ENCODE peak calls at places on chromosomes 12 and 14, in nine cellular contexts. One of them, this sample, is unnamed.

GRCh38 chr14:86780461-86780860 is 1212.5 kb downstream of the GALC start:
- DNase-seq in LNCaP clone FGC: no peak
- DNase-seq in bronchial epithelial cell: no peak
- DNase-seq in psoas muscle: no peak
- DNase-seq in cardiac muscle cell: no peak
- DNase-seq in epithelial cell of esophagus: no peak
- DNase-seq in A549: no peak
- DNase-seq in NB4: no peak
- DNase-seq in choroid plexus epithelial cell: no peak
- DNase-seq in this sample: no peak

GRCh38 chr14:95257521-95257920 is 62.2 kb downstream of the CLMN start:
- DNase-seq in LNCaP clone FGC: no peak
- DNase-seq in bronchial epithelial cell: no peak
- DNase-seq in psoas muscle: no peak
- DNase-seq in cardiac muscle cell: no peak
- DNase-seq in epithelial cell of esophagus: no peak
- DNase-seq in A549: no peak
- DNase-seq in NB4: no peak
- DNase-seq in choroid plexus epithelial cell: no peak
- DNase-seq in this sample: no peak

GRCh38 chr12:111443586-111443985 is 37.9 kb downstream of the SH2B3 start:
- DNase-seq in LNCaP clone FGC: no peak
- DNase-seq in bronchial epithelial cell: peak
- DNase-seq in psoas muscle: no peak
- DNase-seq in cardiac muscle cell: no peak
- DNase-seq in epithelial cell of esophagus: peak
- DNase-seq in A549: no peak
- DNase-seq in NB4: peak
- DNase-seq in choroid plexus epithelial cell: peak
- DNase-seq in this sample: peak

GRCh38 chr14:92495041-92495440 is 18.5 kb upstream of the RIN3 start:
- DNase-seq in LNCaP clone FGC: no peak
- DNase-seq in bronchial epithelial cell: peak
- DNase-seq in psoas muscle: no peak
- DNase-seq in cardiac muscle cell: peak
- DNase-seq in epithelial cell of esophagus: peak
- DNase-seq in A549: peak
- DNase-seq in NB4: peak
- DNase-seq in choroid plexus epithelial cell: peak
- DNase-seq in this sample: peak

GRCh38 chr14:47948981-47949380 is 273.6 kb upstream of the MDGA2 start:
- DNase-seq in LNCaP clone FGC: no peak
- DNase-seq in bronchial epithelial cell: no peak
- DNase-seq in psoas muscle: no peak
- DNase-seq in cardiac muscle cell: no peak
- DNase-seq in epithelial cell of esophagus: no peak
- DNase-seq in A549: no peak
- DNase-seq in NB4: no peak
- DNase-seq in choroid plexus epithelial cell: no peak
- DNase-seq in this sample: no peak

GRCh38 chr12:9999016-9999415 is at the start of gene CLEC1B:
- DNase-seq in LNCaP clone FGC: no peak
- DNase-seq in bronchial epithelial cell: no peak
- DNase-seq in psoas muscle: no peak
- DNase-seq in cardiac muscle cell: no peak
- DNase-seq in epithelial cell of esophagus: no peak
- DNase-seq in A549: no peak
- DNase-seq in NB4: no peak
- DNase-seq in choroid plexus epithelial cell: no peak
- DNase-seq in this sample: no peak

GRCh38 chr14:22500525-22500924 is 88.5 kb downstream of the DAD1 start:
- DNase-seq in LNCaP clone FGC: no peak
- DNase-seq in bronchial epithelial cell: no peak
- DNase-seq in psoas muscle: no peak
- DNase-seq in cardiac muscle cell: no peak
- DNase-seq in epithelial cell of esophagus: no peak
- DNase-seq in A549: no peak
- DNase-seq in NB4: no peak
- DNase-seq in choroid plexus epithelial cell: no peak
- DNase-seq in this sample: no peak

GRCh38 chr12:87413784-87414183 is 615.4 kb downstream of the C12orf50 start:
- DNase-seq in LNCaP clone FGC: no peak
- DNase-seq in bronchial epithelial cell: no peak
- DNase-seq in psoas muscle: no peak
- DNase-seq in cardiac muscle cell: peak
- DNase-seq in epithelial cell of esophagus: peak
- DNase-seq in A549: no peak
- DNase-seq in NB4: no peak
- DNase-seq in choroid plexus epithelial cell: peak
- DNase-seq in this sample: peak

GRCh38 chr14:91246051-91246852 is 1.7 kb upstream of the GPR68 start:
- DNase-seq in LNCaP clone FGC: no peak
- DNase-seq in bronchial epithelial cell: no peak
- DNase-seq in psoas muscle: no peak
- DNase-seq in cardiac muscle cell: no peak
- DNase-seq in epithelial cell of esophagus: no peak
- DNase-seq in A549: no peak
- DNase-seq in NB4: no peak
- DNase-seq in choroid plexus epithelial cell: no peak
- DNase-seq in this sample: no peak

GRCh38 chr12:105706321-105706972 is 376.0 kb downstream of the C12orf75 start:
- DNase-seq in LNCaP clone FGC: no peak
- DNase-seq in bronchial epithelial cell: peak
- DNase-seq in psoas muscle: peak
- DNase-seq in cardiac muscle cell: no peak
- DNase-seq in epithelial cell of esophagus: peak
- DNase-seq in A549: no peak
- DNase-seq in NB4: no peak
- DNase-seq in choroid plexus epithelial cell: peak
- DNase-seq in this sample: peak

GRCh38 chr14:69571879-69572633 is 2.6 kb downstream of the CCDC177 start:
- DNase-seq in LNCaP clone FGC: peak
- DNase-seq in bronchial epithelial cell: peak
- DNase-seq in psoas muscle: peak
- DNase-seq in cardiac muscle cell: peak
- DNase-seq in epithelial cell of esophagus: peak
- DNase-seq in A549: peak
- DNase-seq in NB4: peak
- DNase-seq in choroid plexus epithelial cell: peak
- DNase-seq in this sample: no peak

GRCh38 chr12:27705263-27705662 is 5.4 kb upstream of the MRPS35 start:
- DNase-seq in LNCaP clone FGC: no peak
- DNase-seq in bronchial epithelial cell: no peak
- DNase-seq in psoas muscle: no peak
- DNase-seq in cardiac muscle cell: no peak
- DNase-seq in epithelial cell of esophagus: no peak
- DNase-seq in A549: no peak
- DNase-seq in NB4: peak
- DNase-seq in choroid plexus epithelial cell: no peak
- DNase-seq in this sample: no peak
- TF ChIP-seq CTCF in LNCaP clone FGC: no peak
- TF ChIP-seq CTCF in bronchial epithelial cell: no peak
- TF ChIP-seq CTCF in psoas muscle: no peak
- TF ChIP-seq CTCF in cardiac muscle cell: no peak
- TF ChIP-seq CTCF in epithelial cell of esophagus: no peak
- TF ChIP-seq CTCF in A549: no peak
- TF ChIP-seq CTCF in NB4: no peak
- TF ChIP-seq CTCF in choroid plexus epithelial cell: no peak
- TF ChIP-seq CTCF in this sample: no peak

DNA sequence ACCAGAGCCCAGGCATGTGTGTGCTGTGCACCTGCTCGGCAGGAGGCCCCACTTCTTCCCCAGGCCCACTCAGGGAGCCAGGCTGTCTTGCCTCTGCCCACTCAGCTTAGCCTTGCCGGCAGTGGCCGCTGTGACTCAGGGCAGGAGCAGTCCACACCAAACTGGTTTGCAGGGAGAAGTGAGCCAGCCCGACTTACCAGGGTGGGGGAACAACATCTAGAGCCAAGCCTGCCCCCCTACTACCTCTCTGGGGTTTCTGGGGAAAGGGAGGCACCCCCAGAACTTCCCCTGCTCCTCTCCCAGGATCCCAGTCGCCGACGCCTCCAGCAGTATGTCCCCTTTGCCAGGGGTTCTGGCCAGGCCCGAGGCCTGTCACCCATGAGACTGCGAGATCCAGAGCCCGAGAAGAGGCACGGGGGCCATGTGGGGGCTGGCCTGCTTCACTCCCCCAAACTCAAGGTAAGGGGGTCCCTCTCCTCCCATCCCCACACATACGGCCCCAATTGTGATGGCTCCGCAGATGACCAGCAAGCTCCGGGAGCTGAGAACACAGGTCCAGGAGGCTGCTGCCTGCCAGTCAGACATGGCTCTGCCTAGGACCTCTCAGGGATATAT is 3.0 kb downstream of the PLEKHG6 start:
- DNase-seq in LNCaP clone FGC: no peak
- DNase-seq in bronchial epithelial cell: peak
- DNase-seq in psoas muscle: no peak
- DNase-seq in cardiac muscle cell: no peak
- DNase-seq in epithelial cell of esophagus: peak
- DNase-seq in A549: no peak
- DNase-seq in NB4: no peak
- DNase-seq in choroid plexus epithelial cell: no peak
- DNase-seq in this sample: no peak
- H3K4me3 ChIP-seq in LNCaP clone FGC: no peak
- H3K4me3 ChIP-seq in bronchial epithelial cell: no peak
- H3K4me3 ChIP-seq in psoas muscle: no peak
- H3K4me3 ChIP-seq in cardiac muscle cell: no peak
- H3K4me3 ChIP-seq in epithelial cell of esophagus: no peak
- H3K4me3 ChIP-seq in A549: no peak
- H3K4me3 ChIP-seq in NB4: no peak
- H3K4me3 ChIP-seq in choroid plexus epithelial cell: no peak
- H3K4me3 ChIP-seq in this sample: no peak

DNA sequence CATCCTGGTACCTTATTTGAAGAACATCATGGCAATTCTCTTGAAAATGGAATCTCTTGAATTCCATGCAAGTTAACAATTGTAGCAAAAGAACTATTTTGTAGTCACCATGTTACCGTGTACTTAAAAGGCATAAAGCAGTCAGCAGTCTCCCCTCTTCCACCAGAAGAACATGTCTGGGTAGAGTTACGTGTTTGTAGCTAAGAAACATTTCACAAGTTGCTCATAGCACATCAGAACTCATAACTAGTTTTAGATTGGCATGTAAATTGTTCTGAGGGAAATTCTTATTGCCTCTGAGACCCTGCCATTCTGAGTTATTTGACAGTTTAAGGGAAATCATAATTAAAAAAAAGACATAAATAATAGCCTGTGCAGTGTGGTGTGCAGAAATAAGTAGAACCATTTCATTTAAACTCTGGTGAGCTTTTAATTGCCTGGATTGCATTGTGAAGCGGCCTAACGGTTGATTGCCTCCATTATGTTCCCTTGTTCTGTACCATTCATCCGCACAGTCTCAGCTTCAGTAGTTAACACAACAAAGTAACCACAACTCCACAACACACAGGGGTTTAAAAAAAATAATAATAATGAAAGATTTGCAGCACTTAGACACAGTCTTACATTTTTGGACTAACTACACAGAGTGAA is 2.6 kb downstream of the LMO3 start:
- DNase-seq in LNCaP clone FGC: no peak
- DNase-seq in bronchial epithelial cell: peak
- DNase-seq in psoas muscle: no peak
- DNase-seq in cardiac muscle cell: no peak
- DNase-seq in epithelial cell of esophagus: no peak
- DNase-seq in A549: no peak
- DNase-seq in NB4: no peak
- DNase-seq in choroid plexus epithelial cell: no peak
- DNase-seq in this sample: no peak
- TF ChIP-seq CTCF in LNCaP clone FGC: no peak
- TF ChIP-seq CTCF in bronchial epithelial cell: no peak
- TF ChIP-seq CTCF in psoas muscle: no peak
- TF ChIP-seq CTCF in cardiac muscle cell: no peak
- TF ChIP-seq CTCF in epithelial cell of esophagus: no peak
- TF ChIP-seq CTCF in A549: no peak
- TF ChIP-seq CTCF in NB4: no peak
- TF ChIP-seq CTCF in choroid plexus epithelial cell: no peak
- TF ChIP-seq CTCF in this sample: no peak

GRCh38 chr14:101838476-101838875 is 77.0 kb downstream of the PPP2R5C start:
- DNase-seq in LNCaP clone FGC: no peak
- DNase-seq in bronchial epithelial cell: no peak
- DNase-seq in psoas muscle: no peak
- DNase-seq in cardiac muscle cell: no peak
- DNase-seq in epithelial cell of esophagus: no peak
- DNase-seq in A549: no peak
- DNase-seq in NB4: no peak
- DNase-seq in choroid plexus epithelial cell: peak
- DNase-seq in this sample: no peak

GRCh38 chr14:101839236-101839635 is 77.7 kb downstream of the PPP2R5C start:
- DNase-seq in LNCaP clone FGC: no peak
- DNase-seq in bronchial epithelial cell: no peak
- DNase-seq in psoas muscle: no peak
- DNase-seq in cardiac muscle cell: no peak
- DNase-seq in epithelial cell of esophagus: no peak
- DNase-seq in A549: no peak
- DNase-seq in NB4: no peak
- DNase-seq in choroid plexus epithelial cell: no peak
- DNase-seq in this sample: no peak

GRCh38 chr14:101839661-101840060 is 78.2 kb downstream of the PPP2R5C start:
- DNase-seq in LNCaP clone FGC: no peak
- DNase-seq in bronchial epithelial cell: no peak
- DNase-seq in psoas muscle: no peak
- DNase-seq in cardiac muscle cell: no peak
- DNase-seq in epithelial cell of esophagus: no peak
- DNase-seq in A549: no peak
- DNase-seq in NB4: no peak
- DNase-seq in choroid plexus epithelial cell: no peak
- DNase-seq in this sample: no peak

GRCh38 chr14:101843038-101843437 is 81.5 kb downstream of the PPP2R5C start:
- DNase-seq in LNCaP clone FGC: no peak
- DNase-seq in bronchial epithelial cell: no peak
- DNase-seq in psoas muscle: no peak
- DNase-seq in cardiac muscle cell: no peak
- DNase-seq in epithelial cell of esophagus: no peak
- DNase-seq in A549: no peak
- DNase-seq in NB4: no peak
- DNase-seq in choroid plexus epithelial cell: no peak
- DNase-seq in this sample: no peak

DNA sequence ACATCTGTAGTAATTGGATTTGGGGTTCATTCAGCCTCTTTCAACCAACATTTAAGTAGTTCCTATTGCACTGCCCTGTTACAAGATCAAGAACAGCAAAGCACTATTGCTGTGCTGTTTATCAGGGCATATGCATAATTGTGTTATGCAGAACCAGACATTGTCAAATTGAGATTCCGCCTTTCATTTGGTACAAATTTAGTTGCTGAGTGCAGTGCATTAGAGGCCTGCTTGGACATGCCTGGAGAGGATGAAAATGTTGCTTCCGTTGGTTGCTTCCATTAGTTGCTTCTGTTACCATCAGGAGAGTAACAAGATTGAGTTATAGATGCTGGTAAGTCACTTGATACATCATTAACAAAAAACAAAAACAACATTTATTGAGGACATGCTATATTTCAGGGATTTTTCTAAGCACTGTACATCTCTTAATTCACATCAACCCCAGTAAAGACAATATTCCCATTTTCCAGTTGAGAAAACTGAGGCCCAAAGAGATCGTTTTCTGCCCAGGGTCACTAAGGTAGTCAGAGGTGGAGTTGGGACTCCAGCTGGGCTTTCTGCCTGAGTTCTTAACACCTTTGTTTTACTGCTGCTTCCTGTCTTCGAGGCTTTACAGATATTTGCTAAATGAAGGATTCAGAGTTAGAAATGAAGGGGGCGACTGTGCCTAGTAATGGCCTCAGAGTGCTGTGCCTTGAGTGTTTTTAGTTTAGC is 79.3 kb downstream of the PPP2R5C start:
- DNase-seq in LNCaP clone FGC: no peak
- DNase-seq in bronchial epithelial cell: peak
- DNase-seq in psoas muscle: no peak
- DNase-seq in cardiac muscle cell: no peak
- DNase-seq in epithelial cell of esophagus: peak
- DNase-seq in A549: no peak
- DNase-seq in NB4: no peak
- DNase-seq in choroid plexus epithelial cell: no peak
- DNase-seq in this sample: no peak
- H3K4me3 ChIP-seq in LNCaP clone FGC: no peak
- H3K4me3 ChIP-seq in bronchial epithelial cell: no peak
- H3K4me3 ChIP-seq in psoas muscle: no peak
- H3K4me3 ChIP-seq in cardiac muscle cell: no peak
- H3K4me3 ChIP-seq in epithelial cell of esophagus: no peak
- H3K4me3 ChIP-seq in A549: no peak
- H3K4me3 ChIP-seq in NB4: no peak
- H3K4me3 ChIP-seq in choroid plexus epithelial cell: no peak
- H3K4me3 ChIP-seq in this sample: no peak

This sample was measured in AG10803.